ENCODE peak calls at places on chromosomes 6 and 20, in five cellular contexts. Y is cardiac fibroblast, Q is adrenal gland, S is body of pancreas, L is AG09309. N is an unnamed sample.

GRCh38 chr6:150229775-150230561 is 87.1 kb downstream of the PPP1R14C start:
- DNase-seq in Y (no peak), Q (no peak), S (no peak), L (no peak), N (no peak)

GRCh38 chr6:88276331-88276730 is 110.2 kb upstream of the CNR1 start:
- DNase-seq in Y (no peak), Q (no peak), S (no peak), L (no peak), N (no peak)

GRCh38 chr6:136477548-136477947 is 72.7 kb downstream of the MAP7 start:
- DNase-seq in Y (no peak), Q (no peak), S (no peak), L (no peak), N (no peak)

GRCh38 chr6:42104095-42104806 is 38.2 kb downstream of the C6orf132 start:
- DNase-seq in Y (peak; percentile 82), Q (peak; percentile 90), S (peak; percentile 46), L (no peak), N (peak; percentile 43)

GRCh38 chr20:2890743-2891142 is 17.5 kb downstream of the PTPRA start:
- DNase-seq in Y (no peak), Q (no peak), S (no peak), L (no peak), N (no peak)

GRCh38 chr6:56902551-56903464 is 52.1 kb upstream of the BEND6 start:
- DNase-seq in Y (peak; percentile 80), Q (no peak), S (peak; percentile 10), L (no peak), N (no peak)

GRCh38 chr6:129701721-129702455 is 8.1 kb downstream of the ARHGAP18 start:
- DNase-seq in Y (peak; percentile 71), Q (no peak), S (no peak), L (peak; percentile 44), N (no peak)

GRCh38 chr20:12241065-12241464 is 323.4 kb downstream of the BTBD3 start:
- DNase-seq in Y (no peak), Q (no peak), S (no peak), L (no peak), N (no peak)

GRCh38 chr6:82588859-82589412 is 225.3 kb downstream of the TPBG start:
- DNase-seq in Y (no peak), Q (no peak), S (no peak), L (no peak), N (no peak)

GRCh38 chr6:82588020-82588419 is 224.4 kb downstream of the TPBG start:
- DNase-seq in Y (no peak), Q (no peak), S (no peak), L (no peak), N (no peak)

DNA sequence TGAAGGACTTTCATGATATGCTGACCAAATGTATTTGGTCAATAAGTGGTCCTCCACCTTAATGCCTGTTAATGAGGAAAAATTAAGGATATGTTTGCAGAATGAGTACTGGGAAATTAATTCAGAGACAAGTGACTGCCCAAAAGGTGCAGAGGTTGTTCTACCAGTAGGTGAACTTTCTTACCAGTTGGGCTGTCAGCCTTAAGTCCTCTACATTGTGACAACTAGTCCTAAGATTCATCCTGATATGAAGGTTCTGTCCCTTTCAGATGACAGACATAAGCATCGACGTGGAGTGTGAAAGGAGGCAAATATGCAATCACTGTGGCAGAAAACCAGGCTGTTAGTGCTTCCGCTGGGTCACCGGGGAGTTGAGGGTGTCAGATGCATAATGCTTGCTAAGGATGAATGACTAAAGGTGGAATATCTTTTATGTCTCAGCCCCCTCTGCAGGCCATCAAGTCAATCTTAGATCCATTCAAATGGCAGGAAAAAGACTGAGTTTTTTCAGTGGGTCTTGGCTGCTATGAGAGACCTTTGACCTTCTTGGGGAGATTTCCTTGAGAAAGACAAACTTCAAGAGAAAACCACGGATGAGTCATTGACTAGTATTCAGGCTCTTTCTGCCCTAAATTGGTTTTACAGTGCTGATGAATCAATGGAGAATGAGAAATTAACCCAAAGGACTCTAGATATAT is 226.0 kb downstream of the TPBG start:
- DNase-seq in Y (peak; percentile 47), Q (no peak), S (no peak), L (peak; percentile 73), N (no peak)
- TF ChIP-seq CTCF in Y (no peak), Q (no peak), S (no peak), L (peak; percentile 35), N (peak; percentile 24)

DNA sequence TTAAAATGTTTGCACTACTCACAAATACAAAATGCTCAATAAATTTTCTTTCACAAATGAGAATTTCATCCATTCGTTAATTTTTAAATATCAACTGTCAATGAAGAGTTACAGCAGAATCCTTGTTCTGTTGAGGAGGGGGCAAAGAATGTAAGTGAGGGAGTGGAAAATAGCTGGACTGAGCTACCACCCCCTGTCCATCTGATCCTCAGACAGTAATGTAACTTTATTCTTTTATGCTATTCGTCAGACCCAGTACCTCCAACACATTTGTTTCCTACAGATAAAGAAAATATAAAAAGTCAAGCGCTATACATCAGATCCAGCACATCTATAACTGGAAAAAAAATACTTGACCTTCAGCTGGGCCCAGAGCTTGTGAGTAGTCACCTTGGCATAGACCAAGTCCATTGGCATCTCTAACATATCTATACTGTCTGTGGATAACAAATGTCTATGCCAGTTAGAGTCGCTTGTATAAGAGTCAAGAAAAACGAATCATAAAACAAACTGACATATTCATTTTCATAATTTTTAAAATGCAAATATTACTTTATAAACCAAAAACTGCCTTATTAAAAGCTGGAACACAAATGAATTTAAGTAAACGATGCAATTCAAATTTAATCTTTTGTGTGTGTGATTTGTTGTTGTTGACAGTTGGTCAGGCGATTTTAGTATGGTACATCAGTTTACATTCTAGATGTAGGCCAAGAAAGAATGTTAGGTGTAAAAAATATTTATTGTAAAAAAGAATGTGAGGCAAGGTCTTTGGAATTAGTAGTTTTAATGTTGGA is 57.2 kb upstream of the HFE start:
- DNase-seq in Y (no peak), Q (no peak), S (no peak), L (no peak), N (no peak)
- H3K4me3 ChIP-seq in Y (no peak overlapping the region), Q (no peak overlapping the region), S (no peak overlapping the region), L (no peak overlapping the region), N (peak overlapping the region; percentile 41)

GRCh38 chr20:17655286-17655651 is 26.8 kb downstream of the RRBP1 start:
- DNase-seq in Y (peak; percentile 54), Q (peak; percentile 48), S (peak; percentile 8), L (no peak), N (no peak)

GRCh38 chr20:17658648-17658993 is 23.4 kb downstream of the RRBP1 start:
- DNase-seq in Y (no peak), Q (peak; percentile 20), S (peak; percentile 2), L (no peak), N (no peak)

GRCh38 chr20:17657898-17658647 is 24.0 kb downstream of the RRBP1 start:
- DNase-seq in Y (no peak), Q (peak; percentile 39), S (peak; percentile 2), L (no peak), N (no peak)

GRCh38 chr20:17655865-17656489 is 26.1 kb downstream of the RRBP1 start:
- DNase-seq in Y (no peak), Q (peak; percentile 45), S (peak; percentile 7), L (no peak), N (no peak)

GRCh38 chr20:17657079-17657825 is 24.8 kb downstream of the RRBP1 start:
- DNase-seq in Y (no peak), Q (peak; percentile 70), S (peak; percentile 64), L (no peak), N (no peak)
- TF ChIP-seq CTCF in Y (no peak), Q (no peak), S (no peak), L (no peak), N (no peak)

DNA sequence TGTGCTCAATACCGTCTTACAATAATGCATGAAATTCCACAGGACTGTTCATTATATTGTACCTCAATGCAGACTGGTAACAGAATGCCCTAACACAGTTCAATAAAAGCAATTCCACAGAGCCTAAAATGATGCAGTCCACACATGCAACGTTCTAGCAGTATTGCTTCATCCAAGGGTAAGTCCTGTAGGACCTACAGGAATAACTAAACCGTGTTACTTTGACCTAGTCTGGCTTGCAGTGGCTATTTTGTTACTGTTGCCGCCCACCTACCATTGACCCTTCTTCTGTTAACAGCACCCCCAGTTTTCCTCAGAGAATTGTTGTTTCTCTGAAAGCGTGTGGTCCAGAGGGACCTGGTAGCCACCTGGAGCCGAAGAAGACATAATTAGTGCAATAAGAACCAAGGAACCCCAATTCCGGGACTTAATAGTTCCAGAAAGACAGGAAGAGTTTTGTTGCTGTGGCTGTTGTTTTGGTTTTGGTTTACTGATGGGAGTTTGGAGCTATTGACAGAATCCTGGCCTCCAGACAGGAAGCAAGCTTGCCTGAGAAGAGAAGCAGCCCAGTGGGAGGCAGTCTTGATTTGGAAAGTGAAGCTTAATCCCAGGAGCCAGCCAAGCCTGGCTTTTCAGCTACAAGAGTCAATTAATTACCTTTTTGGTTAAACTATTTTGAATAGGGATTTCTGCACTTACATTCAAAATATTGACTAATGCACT is 91.3 kb downstream of the FRK start:
- DNase-seq in Y (peak; percentile 47), Q (no peak), S (no peak), L (no peak), N (no peak)
- H3K4me3 ChIP-seq in Y (no peak overlapping the region), Q (no peak overlapping the region), S (no peak overlapping the region), L (no peak overlapping the region), N (no peak overlapping the region)

GRCh38 chr6:16165641-16166040 is 36.8 kb downstream of the MYLIP start:
- DNase-seq in Y (no peak), Q (no peak), S (no peak), L (no peak), N (no peak)

GRCh38 chr6:16163535-16164300 is 34.8 kb downstream of the MYLIP start:
- DNase-seq in Y (peak; percentile 37), Q (peak; percentile 75), S (no peak), L (no peak), N (no peak)

GRCh38 chr6:16168121-16168520 is 39.2 kb downstream of the MYLIP start:
- DNase-seq in Y (no peak), Q (no peak), S (no peak), L (no peak), N (no peak)

GRCh38 chr6:16167219-16167618 is 38.3 kb downstream of the MYLIP start:
- DNase-seq in Y (no peak), Q (no peak), S (no peak), L (no peak), N (no peak)

GRCh38 chr6:16168858-16169257 is 40.0 kb downstream of the MYLIP start:
- DNase-seq in Y (peak; percentile 64), Q (no peak), S (no peak), L (no peak), N (no peak)
- TF ChIP-seq CTCF in Y (peak; percentile 56), Q (no peak), S (no peak), L (peak; percentile 69), N (peak; percentile 68)

GRCh38 chr6:3750324-3751018 is 1.0 kb downstream of the PXDC1 start:
- DNase-seq in Y (peak; percentile 79), Q (peak; percentile 90), S (peak; percentile 83), L (no peak), N (no peak)

GRCh38 chr6:3749390-3749978 is 2.0 kb downstream of the PXDC1 start:
- DNase-seq in Y (no peak), Q (no peak), S (peak; percentile 47), L (no peak), N (no peak)

GRCh38 chr6:3749991-3750323 is 1.6 kb downstream of the PXDC1 start:
- DNase-seq in Y (peak; percentile 88), Q (peak; percentile 73), S (peak; percentile 77), L (no peak), N (no peak)

GRCh38 chr6:3748208-3748701 is 3.3 kb downstream of the PXDC1 start:
- DNase-seq in Y (peak; percentile 79), Q (peak; percentile 90), S (peak; percentile 64), L (peak; percentile 60), N (no peak)

GRCh38 chr6:3748726-3749389 is 2.7 kb downstream of the PXDC1 start:
- DNase-seq in Y (no peak), Q (no peak), S (no peak), L (no peak), N (no peak)
- H3K4me3 ChIP-seq in Y (peak overlapping the region; percentile 88), Q (no peak overlapping the region), S (no peak overlapping the region), L (peak overlapping the region; percentile 90), N (no peak overlapping the region)

GRCh38 chr20:19416627-19417026 is 204.2 kb downstream of the SLC24A3 start:
- DNase-seq in Y (no peak), Q (no peak), S (no peak), L (no peak), N (no peak)
- TF ChIP-seq CTCF in Y (no peak), Q (no peak), S (no peak), L (no peak), N (no peak)